ENCODE peak calls at places on chromosomes 6 and 20, in eight cellular contexts. B is pancreas; U is BJ; L is dorsolateral prefrontal cortex; J is naive thymus-derived CD4-positive, alpha-beta T cell; X is BE2C; F is sigmoid colon; C is stomach. D is an unnamed sample.

GRCh38 chr6:52543262-52543661 is 33.6 kb downstream of the TRAM2 start:
- DNase-seq in B (no peak), U (no peak), L (no peak), J (no peak), X (no peak), F (no peak), C (no peak), D (no peak)

GRCh38 chr6:142045380-142046270 is 87.1 kb upstream of the GJE1 start:
- DNase-seq in B (no peak), U (no peak), L (no peak), J (no peak), X (no peak), F (no peak), C (no peak), D (no peak)

GRCh38 chr6:37698264-37699137 is 818 bp upstream of the MDGA1 start:
- DNase-seq in B (peak; percentile 82), U (no peak), L (no peak), J (peak; percentile 53), X (peak; percentile 78), F (peak; percentile 72), C (peak; percentile 59), D (peak; percentile 91)

GRCh38 chr6:87965806-87966205 is 81.8 kb upstream of the SPACA1 start:
- DNase-seq in B (no peak), U (no peak), L (no peak), J (no peak), X (no peak), F (no peak), C (no peak), D (no peak)

GRCh38 chr6:6993503-6994237 is 114.1 kb upstream of the RREB1 start:
- DNase-seq in B (no peak), U (no peak), L (no peak), J (no peak), X (no peak), F (no peak), C (no peak), D (no peak)

GRCh38 chr6:5028301-5028700 is 24.5 kb upstream of the RPP40 start:
- DNase-seq in B (no peak), U (no peak), L (no peak), J (no peak), X (no peak), F (no peak), C (no peak), D (no peak)

GRCh38 chr6:7138921-7139358 is 31.2 kb downstream of the RREB1 start:
- DNase-seq in B (no peak), U (no peak), L (no peak), J (peak; percentile 68), X (no peak), F (no peak), C (peak; percentile 70), D (no peak)

GRCh38 chr6:16092140-16092539 is 36.7 kb upstream of the MYLIP start:
- DNase-seq in B (no peak), U (no peak), L (no peak), J (no peak), X (no peak), F (no peak), C (no peak), D (no peak)

GRCh38 chr6:138821519-138821918 is 25.6 kb downstream of the ECT2L start:
- DNase-seq in B (no peak), U (no peak), L (no peak), J (no peak), X (no peak), F (no peak), C (no peak), D (no peak)

GRCh38 chr20:58109126-58109880 is 119.2 kb downstream of the ANKRD60 start:
- DNase-seq in B (no peak), U (peak; percentile 67), L (no peak), J (no peak), X (no peak), F (no peak), C (no peak), D (no peak)

GRCh38 chr6:31162463-31163165 is 4.2 kb downstream of the TCF19 start:
- DNase-seq in B (no peak), U (no peak), L (no peak), J (no peak), X (no peak), F (no peak), C (no peak), D (no peak)
- H3K4me3 ChIP-seq in B (no peak overlapping the region), U (no peak overlapping the region), L (no peak overlapping the region), J (no peak overlapping the region), X (no peak overlapping the region), F (no peak overlapping the region), C (no peak overlapping the region), D (no peak overlapping the region)

GRCh38 chr6:81238390-81238789 is 514.1 kb downstream of the TENT5A start:
- DNase-seq in B (no peak), U (peak; percentile 5), L (no peak), J (no peak), X (no peak), F (no peak), C (no peak), D (no peak)

GRCh38 chr6:81237226-81237625 is 515.3 kb downstream of the TENT5A start:
- DNase-seq in B (no peak), U (no peak), L (no peak), J (no peak), X (no peak), F (no peak), C (no peak), D (no peak)

GRCh38 chr6:81233990-81234389 is 518.5 kb downstream of the TENT5A start:
- DNase-seq in B (no peak), U (no peak), L (no peak), J (no peak), X (peak; percentile 68), F (no peak), C (no peak), D (no peak)

GRCh38 chr6:81241126-81241525 is 511.4 kb downstream of the TENT5A start:
- DNase-seq in B (no peak), U (peak; percentile 81), L (no peak), J (no peak), X (no peak), F (no peak), C (no peak), D (no peak)

DNA sequence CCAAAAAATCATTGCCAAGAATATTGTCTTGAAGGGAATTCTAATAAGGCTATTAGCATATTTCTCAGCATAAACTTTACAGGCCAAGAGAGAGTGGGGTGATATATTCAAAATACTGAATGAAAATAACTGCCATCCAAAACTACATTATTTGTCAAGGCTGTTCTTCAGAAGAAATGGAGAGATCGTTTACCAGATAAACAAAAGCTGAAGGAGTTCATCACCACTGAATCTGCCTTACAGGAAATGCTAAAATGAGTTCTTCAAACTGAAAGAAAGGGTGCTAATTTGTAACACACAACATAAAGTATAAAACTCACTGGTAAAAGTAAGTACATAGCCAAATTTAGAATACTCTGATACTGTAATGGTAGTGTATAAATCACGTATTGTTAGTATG is 517.0 kb downstream of the TENT5A start:
- DNase-seq in B (no peak), U (no peak), L (no peak), J (no peak), X (no peak), F (no peak), C (no peak), D (no peak)
- H3K4me3 ChIP-seq in B (no peak overlapping the region), U (no peak overlapping the region), L (no peak overlapping the region), J (no peak overlapping the region), X (no peak overlapping the region), F (no peak overlapping the region), C (no peak overlapping the region), D (no peak overlapping the region)

DNA sequence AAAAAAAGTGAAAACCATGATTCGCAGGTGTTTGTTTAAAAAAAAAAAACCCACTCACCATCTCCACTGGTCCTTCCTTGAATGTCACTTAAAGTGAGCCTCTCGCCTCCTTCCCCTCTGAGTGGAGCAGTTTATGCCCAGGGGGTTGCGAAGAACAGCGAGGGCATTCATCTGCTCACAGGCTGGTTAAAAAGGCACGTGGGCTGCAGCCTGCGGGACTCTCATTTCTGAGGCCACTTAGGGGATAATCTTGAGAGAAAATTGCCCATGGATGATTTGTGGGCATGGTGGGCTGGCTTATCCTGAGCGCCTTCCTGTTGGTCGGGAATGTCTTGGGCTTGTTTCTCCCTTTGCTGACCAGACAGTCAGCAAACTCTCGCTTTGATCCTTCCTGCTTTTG is 18.9 kb downstream of the BCAS4 start:
- DNase-seq in B (no peak), U (no peak), L (no peak), J (no peak), X (no peak), F (no peak), C (no peak), D (no peak)
- H3K4me3 ChIP-seq in B (no peak overlapping the region), U (no peak overlapping the region), L (no peak overlapping the region), J (no peak overlapping the region), X (no peak overlapping the region), F (no peak overlapping the region), C (no peak overlapping the region), D (no peak overlapping the region)

DNA sequence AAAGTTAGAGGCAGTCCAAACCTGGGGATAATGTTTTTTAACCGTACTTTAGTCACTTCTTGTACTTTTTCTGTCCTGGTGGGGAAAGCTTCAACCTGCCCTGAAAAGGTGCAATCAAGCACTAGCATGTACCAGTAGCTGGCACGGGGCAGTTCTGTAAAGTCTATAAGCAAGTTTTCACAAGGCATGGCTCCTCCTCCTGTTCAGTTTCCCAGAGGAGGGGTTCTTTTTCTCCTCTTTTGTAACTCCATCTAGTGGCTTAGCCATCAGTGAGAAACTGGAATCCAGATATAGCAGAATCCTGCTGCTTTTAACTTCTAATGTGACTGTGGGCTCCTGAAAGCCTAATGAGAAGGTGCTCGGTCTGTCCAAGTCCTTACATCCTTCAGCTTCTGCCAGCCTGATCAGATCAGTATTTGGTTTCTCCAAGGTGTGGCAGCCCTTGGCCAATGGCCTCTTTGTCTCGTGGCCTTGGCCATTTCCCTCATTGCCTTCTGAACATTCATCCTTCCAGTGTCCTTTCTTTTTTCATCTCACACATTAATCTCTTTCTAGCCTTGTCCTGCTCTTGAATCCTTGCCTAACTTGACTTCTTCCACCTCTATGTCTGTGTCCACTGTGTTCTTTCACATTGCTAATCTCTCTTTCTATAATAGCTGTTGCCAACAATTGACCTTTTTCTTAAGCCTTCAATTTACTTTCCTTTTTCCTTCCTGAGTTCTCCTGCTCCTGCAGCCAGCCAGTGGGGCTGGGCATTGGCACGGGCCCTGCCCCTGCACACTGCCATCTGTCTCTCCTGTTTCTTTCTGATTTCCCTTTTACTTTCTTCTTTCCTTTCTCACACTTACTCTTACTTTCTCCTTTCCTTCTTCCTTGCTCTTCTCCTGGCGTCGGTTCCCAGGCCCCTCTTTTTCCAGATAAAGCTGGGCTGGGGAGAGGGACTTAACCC is 222.0 kb upstream of the SYNCRIP start:
- DNase-seq in B (no peak), U (no peak), L (no peak), J (no peak), X (no peak), F (no peak), C (peak; percentile 58), D (peak; percentile 19)
- H3K4me3 ChIP-seq in B (no peak overlapping the region), U (no peak overlapping the region), L (no peak overlapping the region), J (no peak overlapping the region), X (no peak overlapping the region), F (peak overlapping the region; percentile 52), C (peak overlapping the region; percentile 39), D (no peak overlapping the region)

GRCh38 chr6:35663001-35663400 is 25.7 kb downstream of the FKBP5 start:
- DNase-seq in B (no peak), U (no peak), L (no peak), J (no peak), X (no peak), F (no peak), C (no peak), D (no peak)
- H3K4me3 ChIP-seq in B (no peak overlapping the region), U (no peak overlapping the region), L (no peak overlapping the region), J (no peak overlapping the region), X (no peak overlapping the region), F (no peak overlapping the region), C (no peak overlapping the region), D (no peak overlapping the region)

GRCh38 chr20:44183282-44183681 is 3.7 kb downstream of the JPH2 start:
- DNase-seq in B (no peak), U (no peak), L (no peak), J (no peak), X (no peak), F (peak; percentile 84), C (no peak), D (no peak)
- H3K4me3 ChIP-seq in B (no peak overlapping the region), U (no peak overlapping the region), L (no peak overlapping the region), J (no peak overlapping the region), X (no peak overlapping the region), F (peak overlapping the region; percentile 73), C (peak overlapping the region; percentile 49), D (no peak overlapping the region)